ENCODE peak calls at places on chromosomes 6 and 20, in four cellular contexts. E is Panc1, U is fibroblast of villous mesenchyme, B is mucosa of descending colon. F is an unnamed sample.

GRCh38 chr20:32877507-32877906 is 18.8 kb downstream of the EFCAB8 start:
- DNase-seq in B (no peak), E (no peak), U (peak; percentile 19), F (no peak)

GRCh38 chr6:109687271-109687721 is 3.7 kb downstream of the AK9 start:
- DNase-seq in B (no peak), U (peak; percentile 74), E (peak; percentile 30), F (peak; percentile 80)

GRCh38 chr6:119172813-119173212 is 94.3 kb upstream of the FAM184A start:
- DNase-seq in E (no peak), B (no peak), U (peak; percentile 73), F (no peak)

GRCh38 chr20:17995967-17996819 is 27.4 kb downstream of the MGME1 start:
- DNase-seq in B (no peak), U (peak; percentile 70), E (no peak), F (peak; percentile 40)

GRCh38 chr20:58212636-58213035 is 15.8 kb downstream of the ANKRD60 start:
- DNase-seq in B (no peak), U (no peak), E (no peak), F (no peak)

GRCh38 chr6:133326584-133326983 is 85.4 kb downstream of the EYA4 start:
- DNase-seq in B (no peak), E (no peak), U (no peak), F (no peak)

GRCh38 chr6:158468666-158469065 is 91.2 kb upstream of the TMEM181 start:
- DNase-seq in E (no peak), U (peak; percentile 61), B (no peak), F (no peak)

GRCh38 chr6:39881851-39882566 is 52.3 kb downstream of the MOCS1 start:
- DNase-seq in U (peak; percentile 78), B (no peak), E (no peak), F (peak; percentile 78)

GRCh38 chr6:112434896-112435295 is 87.8 kb downstream of the RFPL4B start:
- DNase-seq in E (no peak), B (no peak), U (peak; percentile 20), F (no peak)

GRCh38 chr6:27839303-27840081 is 72.7 kb downstream of the OR2B2 start:
- DNase-seq in E (peak; percentile 46), B (no peak), U (peak; percentile 62), F (no peak)

GRCh38 chr6:132819405-132820145 is 5.2 kb downstream of the RPS12 start:
- DNase-seq in B (no peak), U (no peak), E (no peak), F (no peak)

GRCh38 chr6:167794386-167795157 is 32.1 kb upstream of the AFDN start:
- DNase-seq in B (no peak), U (no peak), E (no peak), F (no peak)

GRCh38 chr6:136094812-136095211 is 155.3 kb downstream of the MTFR2 start:
- DNase-seq in U (no peak), B (no peak), E (no peak), F (no peak)

GRCh38 chr6:127691147-127691546 is 114.2 kb downstream of the C6orf58 start:
- DNase-seq in E (no peak), B (no peak), U (no peak), F (no peak)

GRCh38 chr6:127684501-127684900 is 107.5 kb downstream of the C6orf58 start:
- DNase-seq in E (no peak), U (no peak), B (no peak), F (no peak)

GRCh38 chr6:127695108-127695507 is 118.1 kb downstream of the C6orf58 start:
- DNase-seq in U (no peak), B (no peak), E (no peak), F (no peak)

GRCh38 chr6:127690588-127690987 is 113.6 kb downstream of the C6orf58 start:
- DNase-seq in E (no peak), B (no peak), U (no peak), F (no peak)

GRCh38 chr6:127690092-127690491 is 113.1 kb downstream of the C6orf58 start:
- DNase-seq in E (no peak), U (peak; percentile 32), B (no peak), F (no peak)
- TF ChIP-seq CTCF in E (peak; percentile 74), U (peak; percentile 64), B (no peak), F (peak; percentile 71)

GRCh38 chr20:50815162-50815989 is 20.5 kb downstream of the BCAS4 start:
- DNase-seq in U (peak; percentile 51), E (no peak), B (no peak), F (no peak)
- H3K4me3 ChIP-seq in U (no peak overlapping the region), E (no peak overlapping the region), B (no peak overlapping the region), F (no peak overlapping the region)

DNA sequence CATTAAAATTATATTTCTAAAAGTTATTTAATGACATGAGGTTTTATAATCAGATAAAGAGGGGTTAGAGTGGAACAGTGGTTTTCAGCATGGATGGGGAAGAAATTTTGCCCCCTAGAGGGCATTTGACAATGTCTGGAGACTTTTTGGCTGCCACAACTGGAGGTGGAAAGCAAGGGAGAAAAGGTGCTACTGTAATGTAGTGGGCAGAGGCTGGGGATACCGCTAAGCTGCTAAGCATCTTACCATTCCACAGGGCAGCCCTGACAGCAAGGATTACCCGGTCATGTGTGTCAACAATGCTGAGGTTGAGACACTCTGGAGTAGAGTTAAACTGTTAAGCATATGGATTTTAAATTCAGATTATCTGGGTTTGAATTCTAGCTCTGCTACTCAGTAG is 52.9 kb upstream of the FABP7 start:
- DNase-seq in U (peak; percentile 18), B (no peak), E (no peak), F (no peak)
- TF ChIP-seq CTCF in U (peak; percentile 64), B (no peak), E (peak; percentile 78), F (peak; percentile 63)

DNA sequence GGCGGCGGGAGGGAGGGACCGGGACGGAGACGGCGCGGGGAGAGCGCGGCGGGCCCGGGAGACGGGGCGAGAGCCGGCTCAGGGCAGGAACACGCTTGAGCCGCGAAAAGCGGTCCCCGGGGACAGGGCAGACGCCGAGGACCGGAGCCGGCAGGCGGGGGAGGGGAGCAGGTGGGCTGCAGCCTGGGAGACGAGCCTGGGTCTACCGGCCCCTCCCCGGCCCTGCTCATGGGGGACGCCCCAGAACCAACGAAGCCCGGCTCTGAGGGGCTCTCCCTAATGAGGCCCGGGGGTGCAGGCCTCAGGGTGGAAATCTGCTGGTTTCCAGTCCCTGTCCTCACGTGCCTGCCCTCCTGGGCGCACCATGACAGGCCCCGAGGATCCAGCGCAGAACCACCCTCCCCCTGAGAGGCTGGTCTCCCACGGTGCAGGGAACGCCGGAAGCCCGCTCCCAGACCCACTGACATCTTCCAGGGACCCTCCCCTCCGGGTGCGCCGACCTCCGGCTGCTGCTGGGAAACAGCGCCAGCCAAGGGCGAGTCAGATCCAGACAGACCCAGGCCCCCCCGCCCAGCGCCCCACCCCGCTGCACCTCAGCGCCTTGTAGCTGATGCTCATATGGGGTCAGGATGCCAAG is 568 bp upstream of the EEF1A2 start:
- DNase-seq in E (no peak), B (no peak), U (no peak), F (no peak)
- H3K4me3 ChIP-seq in E (peak overlapping the region; percentile 36), B (no peak overlapping the region), U (peak overlapping the region; percentile 40), F (no peak overlapping the region)

GRCh38 chr6:3630258-3630828 is 121.2 kb downstream of the PXDC1 start:
- DNase-seq in U (no peak), E (no peak), B (no peak), F (no peak)
- TF ChIP-seq CTCF in U (no peak), E (no peak), B (no peak), F (no peak)

DNA sequence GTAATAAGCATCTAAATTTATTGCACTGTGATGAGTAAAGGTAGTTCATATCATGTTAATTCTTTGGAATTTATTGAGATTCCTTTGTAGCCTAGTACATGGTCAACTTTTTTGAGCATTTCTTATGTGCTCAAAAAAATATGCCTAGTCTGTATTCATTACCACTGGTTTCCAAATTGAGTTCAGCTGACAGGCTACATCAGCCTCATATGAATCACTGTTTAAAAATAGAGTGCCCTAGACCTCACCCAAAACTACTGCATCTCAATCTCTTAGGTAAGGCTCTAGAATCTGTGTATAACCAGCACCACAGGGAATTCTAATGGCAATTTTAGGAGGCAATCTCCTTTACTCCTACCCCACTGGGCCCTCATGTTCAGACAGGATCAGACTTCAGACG is 16.7 kb upstream of the FOXF2 start:
- DNase-seq in B (no peak), U (no peak), E (no peak), F (peak; percentile 38)
- H3K4me3 ChIP-seq in B (no peak overlapping the region), U (no peak overlapping the region), E (no peak overlapping the region), F (no peak overlapping the region)